ENCODE peak calls at places on chromosomes 3 and 15, in ten cellular contexts. C is HTR-8/SVneo; E is activated T-cell treated with anti-CD3 and anti-CD28 coated beads for 1 hour; Z is brain microvascular endothelial cell; P is upper lobe of right lung; T is bronchial epithelial cell; L is PC-9; K is stimulated activated naive B cell treated with anti-CD40 and anti-IgM and Interleukin-4, amounts not matched to agents 10 μg/mL and 1 μg/mL and 100 μg/mL, for 72 hours; H is ELR; A is pancreas. V is an unnamed sample.

GRCh38 chr15:45171912-45172311 is 15.9 kb downstream of the SHF start:
- DNase-seq in C (no peak), E (no peak), Z (no peak), P (no peak), T (no peak), L (no peak), K (no peak), H (no peak), A (no peak), V (no peak)

GRCh38 chr15:55695432-55695831 is 47.5 kb downstream of the PRTG start:
- DNase-seq in C (no peak), E (no peak), Z (no peak), P (no peak), T (no peak), L (no peak), K (no peak), H (no peak), A (no peak), V (no peak)

GRCh38 chr3:175620093-175620492 is 761.0 kb downstream of the NAALADL2 start:
- DNase-seq in C (no peak), E (no peak), Z (no peak), P (no peak), T (no peak), L (no peak), K (no peak), H (no peak), A (no peak), V (no peak)

GRCh38 chr15:44659041-44659440 is 4.4 kb downstream of the SPG11 start:
- DNase-seq in C (no peak), E (no peak), Z (no peak), P (no peak), T (peak; percentile 54), L (no peak), K (no peak), H (no peak), A (no peak), V (no peak)

GRCh38 chr3:185717627-185718330 is 107.1 kb downstream of the IGF2BP2 start:
- DNase-seq in C (no peak), E (no peak), Z (no peak), P (no peak), T (peak; percentile 76), L (no peak), K (no peak), H (no peak), A (no peak), V (no peak)

GRCh38 chr3:195207056-195207455 is 63.9 kb downstream of the XXYLT1 start:
- DNase-seq in C (no peak), E (no peak), Z (no peak), P (no peak), T (no peak), L (peak; percentile 18), K (no peak), H (no peak), A (no peak), V (no peak)

GRCh38 chr3:32143849-32144757 is 37.7 kb downstream of the GPD1L start:
- DNase-seq in C (peak; percentile 81), E (peak; percentile 15), Z (peak; percentile 90), P (no peak), T (peak; percentile 93), L (peak; percentile 81), K (peak; percentile 45), H (peak; percentile 94), A (peak; percentile 21), V (no peak)

GRCh38 chr3:194936659-194937058 is 251.0 kb downstream of the FAM43A start:
- DNase-seq in C (no peak), E (no peak), Z (no peak), P (no peak), T (no peak), L (no peak), K (no peak), H (no peak), A (no peak), V (no peak)

GRCh38 chr15:61426466-61426865 is 197.4 kb upstream of the RORA start:
- DNase-seq in C (no peak), E (no peak), Z (no peak), P (no peak), T (no peak), L (no peak), K (no peak), H (no peak), A (no peak), V (no peak)

GRCh38 chr15:67803996-67804843 is 21.1 kb upstream of the SKOR1 start:
- DNase-seq in C (no peak), E (no peak), Z (no peak), P (peak; percentile 51), T (no peak), L (no peak), K (no peak), H (no peak), A (no peak), V (no peak)

GRCh38 chr3:190617185-190617584 is 103.3 kb downstream of the IL1RAP start:
- DNase-seq in C (no peak), E (no peak), Z (no peak), P (no peak), T (peak; percentile 45), L (peak; percentile 52), K (peak; percentile 80), H (peak; percentile 2), A (no peak), V (peak; percentile 94)

GRCh38 chr3:183381673-183382072 is 46.7 kb downstream of the MCF2L2 start:
- DNase-seq in C (no peak), E (no peak), Z (no peak), P (no peak), T (no peak), L (no peak), K (no peak), H (no peak), A (no peak), V (no peak)

GRCh38 chr3:107690522-107691138 is 167.9 kb downstream of the BBX start:
- DNase-seq in C (peak; percentile 17), E (no peak), Z (peak; percentile 24), P (no peak), T (peak; percentile 64), L (peak; percentile 66), K (no peak), H (peak; percentile 80), A (no peak), V (peak; percentile 34)

GRCh38 chr15:35696767-35697231 is 150.8 kb upstream of the DPH6 start:
- DNase-seq in C (peak; percentile 69), E (no peak), Z (peak; percentile 91), P (no peak), T (peak; percentile 92), L (peak; percentile 59), K (no peak), H (peak; percentile 86), A (no peak), V (no peak)

GRCh38 chr3:195896361-195897080 is 11.8 kb downstream of the TNK2 start:
- DNase-seq in C (peak; percentile 53), E (no peak), Z (peak; percentile 63), P (no peak), T (no peak), L (no peak), K (no peak), H (peak; percentile 76), A (no peak), V (no peak)

GRCh38 chr3:33313331-33313730 is 36.1 kb downstream of the FBXL2 start:
- DNase-seq in C (no peak), E (no peak), Z (peak; percentile 70), P (no peak), T (no peak), L (no peak), K (no peak), H (peak; percentile 63), A (no peak), V (no peak)

GRCh38 chr3:62241279-62241678 is 132.1 kb downstream of the FEZF2 start:
- DNase-seq in C (no peak), E (no peak), Z (no peak), P (no peak), T (no peak), L (no peak), K (no peak), H (no peak), A (no peak), V (no peak)

GRCh38 chr3:23161308-23161707 is 41.8 kb upstream of the UBE2E2 start:
- DNase-seq in C (no peak), E (no peak), Z (no peak), P (no peak), T (peak; percentile 45), L (no peak), K (no peak), H (peak; percentile 47), A (no peak), V (no peak)

GRCh38 chr3:22685598-22685997 is 517.5 kb upstream of the UBE2E2 start:
- DNase-seq in C (no peak), E (no peak), Z (peak; percentile 35), P (no peak), T (peak; percentile 9), L (no peak), K (no peak), H (peak; percentile 1), A (no peak), V (no peak)

GRCh38 chr3:107884719-107885460 is 205.9 kb downstream of the CD47 start:
- DNase-seq in C (peak; percentile 49), E (no peak), Z (no peak), P (no peak), T (peak; percentile 52), L (no peak), K (no peak), H (peak; percentile 90), A (no peak), V (no peak)

GRCh38 chr15:90362936-90363212 is 10.8 kb downstream of the ZNF774 start:
- DNase-seq in C (no peak), E (no peak), Z (peak; percentile 81), P (no peak), T (peak; percentile 79), L (peak; percentile 71), K (no peak), H (peak; percentile 87), A (no peak), V (no peak)

GRCh38 chr3:141814375-141814774 is 51.2 kb downstream of the GRK7 start:
- DNase-seq in C (no peak), E (no peak), Z (no peak), P (no peak), T (no peak), L (no peak), K (no peak), H (no peak), A (no peak), V (no peak)

GRCh38 chr15:56678562-56678961 is 54.7 kb downstream of the ZNF280D start:
- DNase-seq in C (no peak), E (no peak), Z (no peak), P (no peak), T (no peak), L (no peak), K (no peak), H (no peak), A (no peak), V (no peak)

GRCh38 chr3:40939113-40940070 is 259.9 kb upstream of the CTNNB1 start:
- DNase-seq in C (no peak), E (no peak), Z (no peak), P (peak; percentile 75), T (peak; percentile 59), L (no peak), K (no peak), H (no peak), A (peak; percentile 50), V (no peak)

GRCh38 chr3:123953735-123954134 is 7.3 kb downstream of the CCDC14 start:
- DNase-seq in C (no peak), E (no peak), Z (no peak), P (no peak), T (no peak), L (no peak), K (no peak), H (no peak), A (no peak), V (no peak)